ENCODE peak calls at places on chromosomes 5 and 9, in eight cellular contexts. One of them, this sample, is unnamed.

GRCh38 chr5:10506535-10506934 is 57.3 kb upstream of the ANKRD33B start:
- DNase-seq in stimulated activated CD8-positive, alpha-beta memory T cell treated with anti-CD3 and anti-CD28 coated beads, Interleukin-4, amount 100 ng/mL, for 24 hours: no peak
- DNase-seq in NCI-H774: no peak
- DNase-seq in GM12891: no peak
- DNase-seq in stimulated activated naive CD4-positive, alpha-beta T cell: no peak
- DNase-seq in stromal cell of bone marrow: no peak
- DNase-seq in brain microvascular endothelial cell: no peak
- DNase-seq in stimulated activated CD4-positive, alpha-beta T cell treated with anti-CD3 and anti-CD28 coated beads, Interleukin-4, amount 100 ng/mL, for 1 hour: no peak
- DNase-seq in this sample: no peak

GRCh38 chr9:31140316-31140715 is 1244.1 kb upstream of the ACO1 start:
- DNase-seq in stimulated activated CD8-positive, alpha-beta memory T cell treated with anti-CD3 and anti-CD28 coated beads, Interleukin-4, amount 100 ng/mL, for 24 hours: no peak
- DNase-seq in NCI-H774: no peak
- DNase-seq in GM12891: no peak
- DNase-seq in stimulated activated naive CD4-positive, alpha-beta T cell: no peak
- DNase-seq in stromal cell of bone marrow: peak
- DNase-seq in brain microvascular endothelial cell: no peak
- DNase-seq in stimulated activated CD4-positive, alpha-beta T cell treated with anti-CD3 and anti-CD28 coated beads, Interleukin-4, amount 100 ng/mL, for 1 hour: no peak
- DNase-seq in this sample: no peak

GRCh38 chr9:21919377-21920362 is 74.5 kb downstream of the CDKN2A start:
- DNase-seq in stimulated activated CD8-positive, alpha-beta memory T cell treated with anti-CD3 and anti-CD28 coated beads, Interleukin-4, amount 100 ng/mL, for 24 hours: no peak
- DNase-seq in NCI-H774: no peak
- DNase-seq in GM12891: no peak
- DNase-seq in stimulated activated naive CD4-positive, alpha-beta T cell: no peak
- DNase-seq in stromal cell of bone marrow: no peak
- DNase-seq in brain microvascular endothelial cell: peak
- DNase-seq in stimulated activated CD4-positive, alpha-beta T cell treated with anti-CD3 and anti-CD28 coated beads, Interleukin-4, amount 100 ng/mL, for 1 hour: no peak
- DNase-seq in this sample: peak

GRCh38 chr5:55650391-55650790 is 61.7 kb downstream of the SLC38A9 start:
- DNase-seq in stimulated activated CD8-positive, alpha-beta memory T cell treated with anti-CD3 and anti-CD28 coated beads, Interleukin-4, amount 100 ng/mL, for 24 hours: no peak
- DNase-seq in NCI-H774: no peak
- DNase-seq in GM12891: no peak
- DNase-seq in stimulated activated naive CD4-positive, alpha-beta T cell: no peak
- DNase-seq in stromal cell of bone marrow: peak
- DNase-seq in brain microvascular endothelial cell: no peak
- DNase-seq in stimulated activated CD4-positive, alpha-beta T cell treated with anti-CD3 and anti-CD28 coated beads, Interleukin-4, amount 100 ng/mL, for 1 hour: no peak
- DNase-seq in this sample: no peak

GRCh38 chr5:60510663-60511062 is 189.3 kb downstream of the DEPDC1B start:
- DNase-seq in stimulated activated CD8-positive, alpha-beta memory T cell treated with anti-CD3 and anti-CD28 coated beads, Interleukin-4, amount 100 ng/mL, for 24 hours: no peak
- DNase-seq in NCI-H774: no peak
- DNase-seq in GM12891: no peak
- DNase-seq in stimulated activated naive CD4-positive, alpha-beta T cell: no peak
- DNase-seq in stromal cell of bone marrow: no peak
- DNase-seq in brain microvascular endothelial cell: no peak
- DNase-seq in stimulated activated CD4-positive, alpha-beta T cell treated with anti-CD3 and anti-CD28 coated beads, Interleukin-4, amount 100 ng/mL, for 1 hour: no peak
- DNase-seq in this sample: no peak

GRCh38 chr9:27712826-27713225 is 139.5 kb upstream of the C9orf72 start:
- DNase-seq in stimulated activated CD8-positive, alpha-beta memory T cell treated with anti-CD3 and anti-CD28 coated beads, Interleukin-4, amount 100 ng/mL, for 24 hours: no peak
- DNase-seq in NCI-H774: no peak
- DNase-seq in GM12891: no peak
- DNase-seq in stimulated activated naive CD4-positive, alpha-beta T cell: no peak
- DNase-seq in stromal cell of bone marrow: no peak
- DNase-seq in brain microvascular endothelial cell: no peak
- DNase-seq in stimulated activated CD4-positive, alpha-beta T cell treated with anti-CD3 and anti-CD28 coated beads, Interleukin-4, amount 100 ng/mL, for 1 hour: no peak
- DNase-seq in this sample: no peak

GRCh38 chr9:136527721-136528710 is 17.8 kb downstream of the NOTCH1 start:
- DNase-seq in stimulated activated CD8-positive, alpha-beta memory T cell treated with anti-CD3 and anti-CD28 coated beads, Interleukin-4, amount 100 ng/mL, for 24 hours: no peak
- DNase-seq in NCI-H774: peak
- DNase-seq in GM12891: no peak
- DNase-seq in stimulated activated naive CD4-positive, alpha-beta T cell: peak
- DNase-seq in stromal cell of bone marrow: no peak
- DNase-seq in brain microvascular endothelial cell: no peak
- DNase-seq in stimulated activated CD4-positive, alpha-beta T cell treated with anti-CD3 and anti-CD28 coated beads, Interleukin-4, amount 100 ng/mL, for 1 hour: no peak
- DNase-seq in this sample: no peak

GRCh38 chr5:78533356-78533755 is 115.2 kb downstream of the LHFPL2 start:
- DNase-seq in stimulated activated CD8-positive, alpha-beta memory T cell treated with anti-CD3 and anti-CD28 coated beads, Interleukin-4, amount 100 ng/mL, for 24 hours: no peak
- DNase-seq in NCI-H774: no peak
- DNase-seq in GM12891: peak
- DNase-seq in stimulated activated naive CD4-positive, alpha-beta T cell: no peak
- DNase-seq in stromal cell of bone marrow: no peak
- DNase-seq in brain microvascular endothelial cell: no peak
- DNase-seq in stimulated activated CD4-positive, alpha-beta T cell treated with anti-CD3 and anti-CD28 coated beads, Interleukin-4, amount 100 ng/mL, for 1 hour: no peak
- DNase-seq in this sample: no peak

GRCh38 chr5:37628876-37629275 is 211.0 kb downstream of the GDNF start:
- DNase-seq in stimulated activated CD8-positive, alpha-beta memory T cell treated with anti-CD3 and anti-CD28 coated beads, Interleukin-4, amount 100 ng/mL, for 24 hours: no peak
- DNase-seq in NCI-H774: no peak
- DNase-seq in GM12891: no peak
- DNase-seq in stimulated activated naive CD4-positive, alpha-beta T cell: no peak
- DNase-seq in stromal cell of bone marrow: no peak
- DNase-seq in brain microvascular endothelial cell: no peak
- DNase-seq in stimulated activated CD4-positive, alpha-beta T cell treated with anti-CD3 and anti-CD28 coated beads, Interleukin-4, amount 100 ng/mL, for 1 hour: no peak
- DNase-seq in this sample: no peak

GRCh38 chr9:447230-448025 is 232.8 kb downstream of the DOCK8 start:
- DNase-seq in stimulated activated CD8-positive, alpha-beta memory T cell treated with anti-CD3 and anti-CD28 coated beads, Interleukin-4, amount 100 ng/mL, for 24 hours: peak
- DNase-seq in NCI-H774: no peak
- DNase-seq in GM12891: peak
- DNase-seq in stimulated activated naive CD4-positive, alpha-beta T cell: peak
- DNase-seq in stromal cell of bone marrow: no peak
- DNase-seq in brain microvascular endothelial cell: no peak
- DNase-seq in stimulated activated CD4-positive, alpha-beta T cell treated with anti-CD3 and anti-CD28 coated beads, Interleukin-4, amount 100 ng/mL, for 1 hour: peak
- DNase-seq in this sample: peak

GRCh38 chr5:159163027-159163699 is 46.2 kb downstream of the RNF145 start:
- DNase-seq in stimulated activated CD8-positive, alpha-beta memory T cell treated with anti-CD3 and anti-CD28 coated beads, Interleukin-4, amount 100 ng/mL, for 24 hours: no peak
- DNase-seq in NCI-H774: no peak
- DNase-seq in GM12891: no peak
- DNase-seq in stimulated activated naive CD4-positive, alpha-beta T cell: no peak
- DNase-seq in stromal cell of bone marrow: no peak
- DNase-seq in brain microvascular endothelial cell: peak
- DNase-seq in stimulated activated CD4-positive, alpha-beta T cell treated with anti-CD3 and anti-CD28 coated beads, Interleukin-4, amount 100 ng/mL, for 1 hour: no peak
- DNase-seq in this sample: no peak

GRCh38 chr9:131273791-131274673 is 2.3 kb downstream of the FAM78A start:
- DNase-seq in stimulated activated CD8-positive, alpha-beta memory T cell treated with anti-CD3 and anti-CD28 coated beads, Interleukin-4, amount 100 ng/mL, for 24 hours: no peak
- DNase-seq in NCI-H774: no peak
- DNase-seq in GM12891: no peak
- DNase-seq in stimulated activated naive CD4-positive, alpha-beta T cell: no peak
- DNase-seq in stromal cell of bone marrow: no peak
- DNase-seq in brain microvascular endothelial cell: no peak
- DNase-seq in stimulated activated CD4-positive, alpha-beta T cell treated with anti-CD3 and anti-CD28 coated beads, Interleukin-4, amount 100 ng/mL, for 1 hour: no peak
- DNase-seq in this sample: no peak

GRCh38 chr5:176529824-176530195 is 7.4 kb downstream of the RNF44 start:
- DNase-seq in stimulated activated CD8-positive, alpha-beta memory T cell treated with anti-CD3 and anti-CD28 coated beads, Interleukin-4, amount 100 ng/mL, for 24 hours: no peak
- DNase-seq in NCI-H774: no peak
- DNase-seq in GM12891: no peak
- DNase-seq in stimulated activated naive CD4-positive, alpha-beta T cell: peak
- DNase-seq in stromal cell of bone marrow: no peak
- DNase-seq in brain microvascular endothelial cell: no peak
- DNase-seq in stimulated activated CD4-positive, alpha-beta T cell treated with anti-CD3 and anti-CD28 coated beads, Interleukin-4, amount 100 ng/mL, for 1 hour: no peak
- DNase-seq in this sample: peak

GRCh38 chr5:34674226-34674625 is 18.1 kb downstream of the RAI14 start:
- DNase-seq in stimulated activated CD8-positive, alpha-beta memory T cell treated with anti-CD3 and anti-CD28 coated beads, Interleukin-4, amount 100 ng/mL, for 24 hours: no peak
- DNase-seq in NCI-H774: no peak
- DNase-seq in GM12891: no peak
- DNase-seq in stimulated activated naive CD4-positive, alpha-beta T cell: no peak
- DNase-seq in stromal cell of bone marrow: peak
- DNase-seq in brain microvascular endothelial cell: peak
- DNase-seq in stimulated activated CD4-positive, alpha-beta T cell treated with anti-CD3 and anti-CD28 coated beads, Interleukin-4, amount 100 ng/mL, for 1 hour: no peak
- DNase-seq in this sample: no peak

GRCh38 chr9:126860757-126861466 is 473 bp downstream of the ZBTB34 start:
- DNase-seq in stimulated activated CD8-positive, alpha-beta memory T cell treated with anti-CD3 and anti-CD28 coated beads, Interleukin-4, amount 100 ng/mL, for 24 hours: no peak
- DNase-seq in NCI-H774: no peak
- DNase-seq in GM12891: peak
- DNase-seq in stimulated activated naive CD4-positive, alpha-beta T cell: no peak
- DNase-seq in stromal cell of bone marrow: no peak
- DNase-seq in brain microvascular endothelial cell: no peak
- DNase-seq in stimulated activated CD4-positive, alpha-beta T cell treated with anti-CD3 and anti-CD28 coated beads, Interleukin-4, amount 100 ng/mL, for 1 hour: peak
- DNase-seq in this sample: no peak

GRCh38 chr5:14560091-14560595 is 21.4 kb upstream of the OTULINL start:
- DNase-seq in stimulated activated CD8-positive, alpha-beta memory T cell treated with anti-CD3 and anti-CD28 coated beads, Interleukin-4, amount 100 ng/mL, for 24 hours: no peak
- DNase-seq in NCI-H774: peak
- DNase-seq in GM12891: no peak
- DNase-seq in stimulated activated naive CD4-positive, alpha-beta T cell: no peak
- DNase-seq in stromal cell of bone marrow: no peak
- DNase-seq in brain microvascular endothelial cell: no peak
- DNase-seq in stimulated activated CD4-positive, alpha-beta T cell treated with anti-CD3 and anti-CD28 coated beads, Interleukin-4, amount 100 ng/mL, for 1 hour: no peak
- DNase-seq in this sample: no peak

GRCh38 chr9:93815677-93816076 is 139.5 kb downstream of the BARX1 start:
- DNase-seq in stimulated activated CD8-positive, alpha-beta memory T cell treated with anti-CD3 and anti-CD28 coated beads, Interleukin-4, amount 100 ng/mL, for 24 hours: no peak
- DNase-seq in NCI-H774: no peak
- DNase-seq in GM12891: no peak
- DNase-seq in stimulated activated naive CD4-positive, alpha-beta T cell: no peak
- DNase-seq in stromal cell of bone marrow: no peak
- DNase-seq in brain microvascular endothelial cell: no peak
- DNase-seq in stimulated activated CD4-positive, alpha-beta T cell treated with anti-CD3 and anti-CD28 coated beads, Interleukin-4, amount 100 ng/mL, for 1 hour: no peak
- DNase-seq in this sample: no peak

GRCh38 chr5:171299851-171300250 is 9.2 kb upstream of the TLX3 start:
- DNase-seq in stimulated activated CD8-positive, alpha-beta memory T cell treated with anti-CD3 and anti-CD28 coated beads, Interleukin-4, amount 100 ng/mL, for 24 hours: no peak
- DNase-seq in NCI-H774: no peak
- DNase-seq in GM12891: no peak
- DNase-seq in stimulated activated naive CD4-positive, alpha-beta T cell: no peak
- DNase-seq in stromal cell of bone marrow: no peak
- DNase-seq in brain microvascular endothelial cell: no peak
- DNase-seq in stimulated activated CD4-positive, alpha-beta T cell treated with anti-CD3 and anti-CD28 coated beads, Interleukin-4, amount 100 ng/mL, for 1 hour: no peak
- DNase-seq in this sample: no peak

GRCh38 chr9:137960496-137960895 is 82.9 kb downstream of the CACNA1B start:
- DNase-seq in stimulated activated CD8-positive, alpha-beta memory T cell treated with anti-CD3 and anti-CD28 coated beads, Interleukin-4, amount 100 ng/mL, for 24 hours: no peak
- DNase-seq in NCI-H774: no peak
- DNase-seq in GM12891: no peak
- DNase-seq in stimulated activated naive CD4-positive, alpha-beta T cell: no peak
- DNase-seq in stromal cell of bone marrow: no peak
- DNase-seq in brain microvascular endothelial cell: no peak
- DNase-seq in stimulated activated CD4-positive, alpha-beta T cell treated with anti-CD3 and anti-CD28 coated beads, Interleukin-4, amount 100 ng/mL, for 1 hour: no peak
- DNase-seq in this sample: no peak

GRCh38 chr9:133114451-133114885 is 6.6 kb downstream of the RALGDS start:
- DNase-seq in stimulated activated CD8-positive, alpha-beta memory T cell treated with anti-CD3 and anti-CD28 coated beads, Interleukin-4, amount 100 ng/mL, for 24 hours: no peak
- DNase-seq in NCI-H774: no peak
- DNase-seq in GM12891: no peak
- DNase-seq in stimulated activated naive CD4-positive, alpha-beta T cell: no peak
- DNase-seq in stromal cell of bone marrow: no peak
- DNase-seq in brain microvascular endothelial cell: no peak
- DNase-seq in stimulated activated CD4-positive, alpha-beta T cell treated with anti-CD3 and anti-CD28 coated beads, Interleukin-4, amount 100 ng/mL, for 1 hour: no peak
- DNase-seq in this sample: no peak

GRCh38 chr5:62582198-62582597 is 3.6 kb downstream of the LRRC70 start:
- DNase-seq in stimulated activated CD8-positive, alpha-beta memory T cell treated with anti-CD3 and anti-CD28 coated beads, Interleukin-4, amount 100 ng/mL, for 24 hours: no peak
- DNase-seq in NCI-H774: no peak
- DNase-seq in GM12891: no peak
- DNase-seq in stimulated activated naive CD4-positive, alpha-beta T cell: no peak
- DNase-seq in stromal cell of bone marrow: peak
- DNase-seq in brain microvascular endothelial cell: no peak
- DNase-seq in stimulated activated CD4-positive, alpha-beta T cell treated with anti-CD3 and anti-CD28 coated beads, Interleukin-4, amount 100 ng/mL, for 1 hour: no peak
- DNase-seq in this sample: no peak

GRCh38 chr5:120509056-120509455 is 45.0 kb downstream of the PRR16 start:
- DNase-seq in stimulated activated CD8-positive, alpha-beta memory T cell treated with anti-CD3 and anti-CD28 coated beads, Interleukin-4, amount 100 ng/mL, for 24 hours: no peak
- DNase-seq in NCI-H774: no peak
- DNase-seq in GM12891: no peak
- DNase-seq in stimulated activated naive CD4-positive, alpha-beta T cell: no peak
- DNase-seq in stromal cell of bone marrow: no peak
- DNase-seq in brain microvascular endothelial cell: no peak
- DNase-seq in stimulated activated CD4-positive, alpha-beta T cell treated with anti-CD3 and anti-CD28 coated beads, Interleukin-4, amount 100 ng/mL, for 1 hour: no peak
- DNase-seq in this sample: no peak

GRCh38 chr9:93112864-93113389 is 16.9 kb downstream of the CARD19 start:
- DNase-seq in stimulated activated CD8-positive, alpha-beta memory T cell treated with anti-CD3 and anti-CD28 coated beads, Interleukin-4, amount 100 ng/mL, for 24 hours: no peak
- DNase-seq in NCI-H774: no peak
- DNase-seq in GM12891: no peak
- DNase-seq in stimulated activated naive CD4-positive, alpha-beta T cell: no peak
- DNase-seq in stromal cell of bone marrow: no peak
- DNase-seq in brain microvascular endothelial cell: no peak
- DNase-seq in stimulated activated CD4-positive, alpha-beta T cell treated with anti-CD3 and anti-CD28 coated beads, Interleukin-4, amount 100 ng/mL, for 1 hour: no peak
- DNase-seq in this sample: no peak

This sample was measured in effector CD4-positive, alpha-beta T cell.